ENCODE peak calls at places on chromosome 1, in six cellular contexts. H is tibial nerve, V is ovary, E is psoas muscle, N is A549, D is GM23338. R is an unnamed sample.

GRCh38 chr1:17946434-17946833 is 161.2 kb upstream of the IGSF21 start:
- DNase-seq in H (no peak), V (no peak), E (no peak), N (no peak), D (no peak), R (no peak)

GRCh38 chr1:36101546-36101945 is 12.9 kb downstream of the ADPRS start:
- DNase-seq in H (no peak), V (no peak), E (no peak), N (no peak), D (no peak), R (no peak)

GRCh38 chr1:230073371-230074035 is 6.5 kb downstream of the GALNT2 start:
- DNase-seq in H (no peak), V (no peak), E (peak), N (peak), D (no peak), R (peak)

GRCh38 chr1:184879876-184880275 is 94.4 kb downstream of the NIBAN1 start:
- DNase-seq in H (no peak), V (no peak), E (no peak), N (no peak), D (no peak), R (no peak)

GRCh38 chr1:23816932-23817331 is 8.3 kb downstream of the HMGCL start:
- DNase-seq in H (no peak), V (no peak), E (no peak), N (no peak), D (no peak), R (no peak)

GRCh38 chr1:221449801-221450470 is 292.0 kb downstream of the DUSP10 start:
- DNase-seq in H (no peak), V (no peak), E (no peak), N (no peak), D (no peak), R (no peak)

GRCh38 chr1:12447849-12448312 is 170.1 kb downstream of the DHRS3 start:
- DNase-seq in H (peak), V (no peak), E (no peak), N (no peak), D (no peak), R (no peak)

GRCh38 chr1:224637510-224637909 is 21.4 kb downstream of the CNIH3 start:
- DNase-seq in H (no peak), V (no peak), E (no peak), N (peak), D (peak), R (peak)

GRCh38 chr1:116474921-116475849 is 95.6 kb downstream of the CD58 start:
- DNase-seq in H (no peak), V (no peak), E (peak), N (peak), D (no peak), R (no peak)

GRCh38 chr1:211885746-211886522 is 55.4 kb upstream of the LPGAT1 start:
- DNase-seq in H (no peak), V (no peak), E (no peak), N (peak), D (peak), R (no peak)

GRCh38 chr1:176691251-176692228 is 228.6 kb downstream of the PAPPA2 start:
- DNase-seq in H (peak), V (no peak), E (no peak), N (peak), D (peak), R (peak)

GRCh38 chr1:25610822-25611630 is 5.6 kb upstream of the MAN1C1 start:
- DNase-seq in H (no peak), V (no peak), E (no peak), N (no peak), D (no peak), R (no peak)

GRCh38 chr1:199122532-199123311 is 483.9 kb downstream of the PTPRC start:
- DNase-seq in H (no peak), V (no peak), E (no peak), N (no peak), D (no peak), R (no peak)

GRCh38 chr1:33374336-33375105 is 53.6 kb upstream of the A3GALT2 start:
- DNase-seq in H (no peak), V (no peak), E (no peak), N (no peak), D (no peak), R (no peak)

GRCh38 chr1:224922404-224923164 is 6.9 kb upstream of the DNAH14 start:
- DNase-seq in H (no peak), V (no peak), E (no peak), N (peak), D (peak), R (peak)

GRCh38 chr1:87834941-87835340 is 506.3 kb downstream of the LMO4 start:
- DNase-seq in H (no peak), V (no peak), E (no peak), N (no peak), D (no peak), R (no peak)

GRCh38 chr1:117606608-117607261 is 887 bp downstream of the TENT5C start:
- DNase-seq in H (peak), V (peak), E (peak), N (no peak), D (peak), R (no peak)

GRCh38 chr1:156708245-156708661 is 2.9 kb upstream of the CRABP2 start:
- DNase-seq in H (no peak), V (no peak), E (no peak), N (no peak), D (peak), R (no peak)

GRCh38 chr1:116075981-116076380 is 35.2 kb upstream of the MAB21L3 start:
- DNase-seq in H (no peak), V (no peak), E (no peak), N (peak), D (no peak), R (no peak)

GRCh38 chr1:228058981-228059535 is 23.4 kb upstream of the ARF1 start:
- DNase-seq in H (no peak), V (no peak), E (no peak), N (no peak), D (peak), R (no peak)

GRCh38 chr1:160260436-160261382 is 1.6 kb downstream of the DCAF8 start:
- DNase-seq in H (no peak), V (no peak), E (no peak), N (no peak), D (peak), R (peak)

GRCh38 chr1:40133122-40133665 is 28.0 kb upstream of the RLF start:
- DNase-seq in H (no peak), V (no peak), E (no peak), N (no peak), D (peak), R (no peak)

GRCh38 chr1:202085682-202086373 is 36.9 kb upstream of the GPR37L1 start:
- DNase-seq in H (no peak), V (no peak), E (no peak), N (peak), D (peak), R (no peak)

GRCh38 chr1:27527223-27527856 is 37.4 kb upstream of the WASF2 start:
- DNase-seq in H (peak), V (peak), E (peak), N (peak), D (peak), R (peak)

GRCh38 chr1:181409981-181410380 is 73.3 kb upstream of the CACNA1E start:
- DNase-seq in H (no peak), V (no peak), E (no peak), N (no peak), D (no peak), R (no peak)

GRCh38 chr1:245464290-245464689 is 309.5 kb downstream of the KIF26B start:
- DNase-seq in H (no peak), V (no peak), E (no peak), N (no peak), D (no peak), R (no peak)

GRCh38 chr1:55059302-55060132 is 20.2 kb downstream of the PCSK9 start:
- DNase-seq in H (no peak), V (no peak), E (no peak), N (no peak), D (no peak), R (no peak)

GRCh38 chr1:182149411-182149965 is 88.0 kb upstream of the ZNF648 start:
- DNase-seq in H (peak), V (no peak), E (peak), N (peak), D (no peak), R (no peak)

GRCh38 chr1:69421286-69421685 is 146.4 kb upstream of the LRRC7 start:
- DNase-seq in H (no peak), V (no peak), E (no peak), N (no peak), D (no peak), R (no peak)

GRCh38 chr1:174877208-174877673 is 122.5 kb upstream of the CACYBP start:
- DNase-seq in H (no peak), V (no peak), E (no peak), N (no peak), D (no peak), R (no peak)

GRCh38 chr1:23422955-23423354 is 1.6 kb downstream of the TCEA3 start:
- DNase-seq in H (peak), V (no peak), E (no peak), N (no peak), D (no peak), R (no peak)

GRCh38 chr1:14443164-14443787 is 155.2 kb upstream of the KAZN start:
- DNase-seq in H (no peak), V (no peak), E (no peak), N (no peak), D (no peak), R (no peak)

GRCh38 chr1:19436716-19437476 is 48.4 kb downstream of the CAPZB start:
- DNase-seq in H (peak), V (peak), E (peak), N (peak), D (no peak), R (no peak)

GRCh38 chr1:240092301-240093119 is 827 bp downstream of the FMN2 start:
- DNase-seq in H (no peak), V (peak), E (no peak), N (peak), D (peak), R (peak)

GRCh38 chr1:206679738-206680211 is 4.9 kb upstream of the MAPKAPK2 start:
- DNase-seq in H (no peak), V (no peak), E (no peak), N (no peak), D (no peak), R (no peak)

GRCh38 chr1:87147851-87148250 is 180.8 kb upstream of the LMO4 start:
- DNase-seq in H (no peak), V (no peak), E (no peak), N (no peak), D (no peak), R (no peak)

GRCh38 chr1:22376001-22376400 is 75.7 kb upstream of the ZBTB40 start:
- DNase-seq in H (no peak), V (no peak), E (peak), N (no peak), D (no peak), R (no peak)
- H3K27ac ChIP-seq in H (no peak), V (no peak), E (no peak), N (no peak), D (no peak), R (no peak)

GRCh38 chr1:234608720-234609527 is 1.1 kb downstream of the IRF2BP2 start:
- DNase-seq in H (no peak), V (peak), E (peak), N (peak), D (peak), R (no peak)
- TF ChIP-seq CTCF in H (peak), V (no peak), E (no peak), N (no peak), D (no peak), R (no peak)

DNA sequence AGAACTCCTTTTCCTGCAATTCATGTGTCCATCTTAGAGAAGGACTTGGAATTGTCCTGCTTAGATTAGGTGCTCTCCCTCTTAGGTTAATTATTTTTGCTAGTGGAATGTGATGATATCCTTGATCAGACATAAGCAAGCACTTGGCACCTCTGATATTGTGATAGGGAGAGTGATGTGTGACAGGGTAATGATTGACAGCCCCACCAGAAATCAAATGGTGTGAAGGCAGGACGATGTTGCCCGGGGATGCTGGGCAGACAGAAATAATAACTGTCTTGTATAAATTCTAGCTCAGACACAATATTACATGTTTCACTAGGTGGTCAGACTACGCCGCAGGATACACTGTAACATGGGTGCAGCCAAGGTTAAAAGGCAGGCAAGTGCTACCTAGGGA is 4.4 kb downstream of the TYW3 start:
- DNase-seq in H (no peak), V (no peak), E (no peak), N (no peak), D (no peak), R (no peak)
- H3K4me3 ChIP-seq in H (no peak), V (no peak), E (no peak), N (no peak), D (no peak), R (no peak)

DNA sequence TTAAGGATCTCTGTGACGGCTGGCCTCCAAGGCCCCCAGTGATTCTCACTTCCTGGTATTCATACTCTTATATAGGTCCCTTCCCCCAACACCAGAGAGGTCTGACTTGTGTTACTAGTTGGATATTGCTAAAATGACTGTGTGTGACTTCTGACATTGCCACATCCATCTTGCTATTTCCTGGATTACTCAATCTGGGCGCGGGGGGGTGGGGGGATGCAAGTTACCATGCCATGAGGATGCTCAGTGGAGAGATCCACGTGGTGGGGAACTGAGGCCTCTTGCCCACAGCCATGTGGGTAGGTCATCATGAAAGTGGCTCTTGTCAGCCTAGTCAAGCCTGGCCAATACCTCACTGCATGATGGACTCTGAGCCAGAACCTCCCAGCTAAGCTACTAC is 117.0 kb downstream of the UBE2U start:
- DNase-seq in H (no peak), V (no peak), E (no peak), N (peak), D (no peak), R (no peak)
- H3K27ac ChIP-seq in H (no peak), V (no peak), E (no peak), N (no peak), D (no peak), R (no peak)

GRCh38 chr1:29708818-29709710 is 472.7 kb downstream of the PTPRU start:
- DNase-seq in H (no peak), V (no peak), E (no peak), N (peak), D (peak), R (peak)

GRCh38 chr1:29708381-29708780 is 472.1 kb downstream of the PTPRU start:
- DNase-seq in H (no peak), V (no peak), E (no peak), N (peak), D (no peak), R (no peak)

GRCh38 chr1:29707796-29708195 is 471.5 kb downstream of the PTPRU start:
- DNase-seq in H (no peak), V (no peak), E (no peak), N (no peak), D (no peak), R (no peak)

GRCh38 chr1:29704430-29704829 is 468.1 kb downstream of the PTPRU start:
- DNase-seq in H (no peak), V (no peak), E (no peak), N (no peak), D (no peak), R (no peak)

GRCh38 chr1:29706936-29707335 is 470.6 kb downstream of the PTPRU start:
- DNase-seq in H (no peak), V (no peak), E (no peak), N (peak), D (peak), R (no peak)
- TF ChIP-seq CTCF in H (no peak), V (no peak), E (no peak), N (peak), D (peak), R (peak)

R was measured in AG04450.